ENCODE peak calls at places on chromosomes 3 and 15, in seven cellular contexts. E, A, C, T, D, G and M are unnamed samples. For H3K36me3, the result is how much of the 10 kb centered on the place peaks cover.

GRCh38 chr3:10437272-10437994 is 68.0 kb downstream of the ATP2B2 start:
- DNase-seq in E (peak), A (no peak), C (peak), T (peak), D (no peak), G (no peak), M (no peak)

GRCh38 chr3:16801223-16801622 is 83.5 kb upstream of the PLCL2 start:
- DNase-seq in E (peak), A (no peak), C (no peak), T (no peak), D (no peak), G (no peak), M (no peak)

GRCh38 chr3:176941674-176942073 is 255.6 kb downstream of the TBL1XR1 start:
- DNase-seq in E (no peak), A (no peak), C (no peak), T (peak), D (no peak), G (no peak), M (no peak)

GRCh38 chr15:82570721-82571519 is 30.7 kb upstream of the RPS17 start:
- DNase-seq in E (no peak), A (no peak), C (no peak), T (peak), D (no peak), G (no peak), M (no peak)

GRCh38 chr15:63358296-63359029 is 23.2 kb downstream of the CA12 start:
- DNase-seq in E (no peak), A (no peak), C (no peak), T (no peak), D (no peak), G (no peak), M (no peak)

GRCh38 chr15:88652456-88653199 is 13.8 kb downstream of the ISG20 start:
- DNase-seq in E (no peak), A (no peak), C (no peak), T (no peak), D (peak), G (no peak), M (no peak)

GRCh38 chr15:55694652-55695150 is 48.3 kb downstream of the PRTG start:
- DNase-seq in E (no peak), A (no peak), C (peak), T (peak), D (no peak), G (peak), M (no peak)

GRCh38 chr3:18389108-18389733 is 35.9 kb downstream of the SATB1 start:
- DNase-seq in E (peak), A (no peak), C (peak), T (no peak), D (no peak), G (peak), M (peak)

GRCh38 chr15:44194397-44195150 is 497 bp downstream of the FRMD5 start:
- DNase-seq in E (peak), A (peak), C (peak), T (peak), D (no peak), G (peak), M (no peak)

GRCh38 chr3:134373278-134373941 is 837 bp downstream of the AMOTL2 start:
- DNase-seq in E (peak), A (peak), C (peak), T (peak), D (peak), G (peak), M (no peak)

GRCh38 chr3:132536442-132537153 is 60.5 kb upstream of the ACKR4 start:
- DNase-seq in E (no peak), A (no peak), C (peak), T (peak), D (no peak), G (no peak), M (no peak)

GRCh38 chr15:38069506-38069905 is 135.1 kb downstream of the TMCO5A start:
- DNase-seq in E (peak), A (peak), C (peak), T (peak), D (no peak), G (peak), M (no peak)

GRCh38 chr3:36514171-36514570 is 133.9 kb downstream of the STAC start:
- DNase-seq in E (no peak), A (no peak), C (peak), T (peak), D (no peak), G (no peak), M (no peak)
- H3K36me3 ChIP-seq in E (under half), A (under half), C (under half), T (under half), D (under half), G (under half), M (under half)

GRCh38 chr3:28575100-28575747 is 226.6 kb upstream of the AZI2 start:
- DNase-seq in E (peak), A (peak), C (no peak), T (no peak), D (peak), G (peak), M (no peak)

GRCh38 chr3:28577941-28578340 is 229.3 kb upstream of the AZI2 start:
- DNase-seq in E (no peak), A (no peak), C (no peak), T (no peak), D (no peak), G (no peak), M (no peak)

GRCh38 chr3:28574036-28574435 is 225.4 kb upstream of the AZI2 start:
- DNase-seq in E (no peak), A (no peak), C (no peak), T (no peak), D (no peak), G (no peak), M (no peak)

GRCh38 chr3:28576590-28577220 is 228.1 kb upstream of the AZI2 start:
- DNase-seq in E (no peak), A (no peak), C (no peak), T (no peak), D (no peak), G (no peak), M (no peak)

GRCh38 chr3:28575748-28576589 is 227.3 kb upstream of the AZI2 start:
- DNase-seq in E (peak), A (no peak), C (no peak), T (peak), D (no peak), G (peak), M (no peak)
- H3K4me3 ChIP-seq in E (no peak), A (no peak), C (no peak), T (peak), D (peak), G (peak), M (no peak)

DNA sequence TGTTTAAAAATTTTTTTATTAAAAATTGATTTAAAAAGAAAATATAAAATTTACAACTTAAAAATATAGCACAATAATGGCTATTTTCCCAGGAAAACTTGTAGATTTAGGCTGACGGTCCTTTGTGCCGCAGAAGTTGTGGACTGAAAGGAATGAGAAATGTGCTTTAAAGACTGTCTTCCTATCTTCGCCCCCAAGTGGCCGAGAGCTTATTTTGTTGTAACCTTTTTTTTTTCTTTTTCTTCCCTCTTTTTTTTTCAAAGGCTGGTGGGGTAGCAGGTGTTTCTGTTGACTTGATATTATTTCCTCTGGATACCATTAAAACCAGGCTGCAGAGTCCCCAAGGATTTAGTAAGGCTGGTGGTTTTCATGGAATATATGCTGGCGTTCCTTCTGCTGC is 15.5 kb downstream of the SLC25A26 start:
- DNase-seq in E (no peak), A (no peak), C (no peak), T (no peak), D (no peak), G (peak), M (peak)
- TF ChIP-seq CTCF in E (no peak), A (no peak), C (no peak), T (peak), D (no peak), G (peak), M (peak)

GRCh38 chr3:45001738-45002137 is 24.4 kb upstream of the CLEC3B start:
- DNase-seq in E (no peak), A (no peak), C (no peak), T (no peak), D (no peak), G (no peak), M (no peak)

GRCh38 chr3:45002680-45003079 is 23.4 kb upstream of the CLEC3B start:
- DNase-seq in E (no peak), A (no peak), C (no peak), T (no peak), D (no peak), G (no peak), M (no peak)

GRCh38 chr3:45000823-45001222 is 24.8 kb downstream of the EXOSC7 start:
- DNase-seq in E (no peak), A (no peak), C (no peak), T (no peak), D (no peak), G (no peak), M (no peak)

GRCh38 chr3:45003406-45003805 is 22.7 kb upstream of the CLEC3B start:
- DNase-seq in E (no peak), A (no peak), C (no peak), T (no peak), D (no peak), G (no peak), M (no peak)

GRCh38 chr3:45002139-45002660 is 23.9 kb upstream of the CLEC3B start:
- DNase-seq in E (no peak), A (no peak), C (no peak), T (no peak), D (no peak), G (no peak), M (no peak)
- H3K36me3 ChIP-seq in E (under half), A (under half), C (under half), T (under half), D (half or more), G (under half), M (half or more)

GRCh38 chr3:156184156-156184555 is 63.8 kb downstream of the KCNAB1 start:
- DNase-seq in E (no peak), A (no peak), C (no peak), T (no peak), D (no peak), G (no peak), M (no peak)

GRCh38 chr3:156176629-156177210 is 56.3 kb downstream of the KCNAB1 start:
- DNase-seq in E (no peak), A (peak), C (no peak), T (no peak), D (no peak), G (no peak), M (no peak)

GRCh38 chr3:156180077-156180476 is 59.7 kb downstream of the KCNAB1 start:
- DNase-seq in E (no peak), A (no peak), C (peak), T (peak), D (no peak), G (no peak), M (no peak)

GRCh38 chr3:156183396-156183795 is 63.0 kb downstream of the KCNAB1 start:
- DNase-seq in E (no peak), A (no peak), C (no peak), T (no peak), D (no peak), G (no peak), M (no peak)

GRCh38 chr3:156181509-156181908 is 61.1 kb downstream of the KCNAB1 start:
- DNase-seq in E (no peak), A (no peak), C (peak), T (peak), D (no peak), G (no peak), M (no peak)
- H3K4me3 ChIP-seq in E (no peak), A (no peak), C (no peak), T (no peak), D (no peak), G (no peak), M (no peak)

GRCh38 chr3:155231792-155232191 is 61.7 kb downstream of the STRIT1 start:
- DNase-seq in E (no peak), A (no peak), C (no peak), T (no peak), D (no peak), G (no peak), M (no peak)
- TF ChIP-seq CTCF in E (no peak), A (no peak), C (no peak), T (no peak), D (no peak), G (no peak), M (no peak)

GRCh38 chr15:75903331-75904240 is at the start of gene FBXO22:
- DNase-seq in E (peak), A (peak), C (peak), T (peak), D (peak), G (peak), M (peak)

GRCh38 chr15:75905231-75905630 is 1.6 kb downstream of the FBXO22 start:
- DNase-seq in E (no peak), A (no peak), C (no peak), T (no peak), D (no peak), G (no peak), M (no peak)

GRCh38 chr15:75900577-75900976 is 3.1 kb upstream of the FBXO22 start:
- DNase-seq in E (no peak), A (no peak), C (no peak), T (no peak), D (no peak), G (no peak), M (no peak)

GRCh38 chr15:75902129-75902557 is 1.5 kb upstream of the FBXO22 start:
- DNase-seq in E (peak), A (no peak), C (no peak), T (no peak), D (no peak), G (peak), M (no peak)

DNA sequence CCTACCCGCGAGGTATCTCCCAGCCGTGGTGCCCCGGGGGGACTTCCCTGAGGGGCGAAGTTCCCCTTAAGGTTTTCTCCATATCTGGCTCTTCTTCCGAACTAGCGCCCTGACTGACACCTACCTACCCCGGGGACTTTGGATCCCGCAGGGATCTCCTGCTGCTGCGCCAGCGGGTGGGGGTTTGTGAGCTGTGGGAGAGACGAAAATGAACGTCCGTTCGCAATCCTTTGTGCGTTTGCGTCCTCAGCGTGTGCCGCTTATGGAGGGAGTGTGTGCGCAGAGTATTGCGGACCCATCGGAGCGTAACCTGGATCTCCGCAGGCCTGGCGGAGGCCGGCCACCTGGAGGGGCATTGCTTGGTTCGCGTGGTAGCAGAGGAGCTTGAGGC is 558 bp downstream of the FBXO22 start:
- DNase-seq in E (peak), A (no peak), C (peak), T (peak), D (no peak), G (peak), M (no peak)
- H3K36me3 ChIP-seq in E (under half), A (under half), C (under half), T (under half), D (under half), G (under half), M (under half)

GRCh38 chr3:138442433-138442832 is 8.0 kb downstream of the ESYT3 start:
- DNase-seq in E (no peak), A (no peak), C (peak), T (peak), D (no peak), G (peak), M (peak)
- H3K4me3 ChIP-seq in E (no peak), A (no peak), C (no peak), T (no peak), D (no peak), G (no peak), M (no peak)

GRCh38 chr15:90918835-90919234 is 13.5 kb downstream of the HDDC3 start:
- DNase-seq in E (no peak), A (peak), C (no peak), T (no peak), D (no peak), G (no peak), M (no peak)

GRCh38 chr15:90918034-90918788 is 14.1 kb downstream of the HDDC3 start:
- DNase-seq in E (no peak), A (peak), C (no peak), T (no peak), D (no peak), G (no peak), M (no peak)

GRCh38 chr15:90924375-90924774 is 8.0 kb downstream of the HDDC3 start:
- DNase-seq in E (no peak), A (no peak), C (no peak), T (no peak), D (no peak), G (no peak), M (no peak)

GRCh38 chr15:90917569-90917968 is 14.5 kb downstream of the MAN2A2 start:
- DNase-seq in E (no peak), A (no peak), C (no peak), T (no peak), D (no peak), G (no peak), M (no peak)

GRCh38 chr15:90921887-90922286 is 10.5 kb downstream of the HDDC3 start:
- DNase-seq in E (no peak), A (no peak), C (no peak), T (no peak), D (no peak), G (no peak), M (no peak)
- TF ChIP-seq CTCF in E (no peak), A (no peak), C (no peak), T (no peak), D (no peak), G (no peak), M (no peak)

DNA sequence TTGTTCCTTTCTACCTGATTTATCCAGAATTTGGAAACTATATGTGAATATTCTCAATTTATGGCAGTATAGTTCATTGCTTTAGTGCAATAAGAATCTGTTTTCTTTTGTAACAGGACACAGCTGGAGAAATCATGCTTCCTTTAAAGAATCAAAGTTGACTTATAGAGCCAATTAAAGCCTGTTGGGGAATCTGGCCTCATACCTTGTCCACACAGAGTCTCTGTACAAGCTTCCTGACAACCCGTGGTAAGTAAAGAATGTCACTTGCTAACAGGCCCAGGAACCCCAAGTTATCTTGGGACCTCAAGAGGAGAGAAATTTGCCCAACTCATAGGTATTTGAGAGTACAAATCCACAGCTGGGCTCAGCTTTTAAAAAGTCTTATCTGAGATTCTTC is 10.2 kb downstream of the ZNF445 start:
- DNase-seq in E (no peak), A (no peak), C (no peak), T (no peak), D (no peak), G (no peak), M (no peak)
- H3K36me3 ChIP-seq in E (under half), A (under half), C (under half), T (under half), D (under half), G (under half), M (under half)